ENCODE peak calls at places on chromosome 20, in five cellular contexts. D is HepG2, C is GM12878, X is H1, S is K562. G is an unnamed sample.

GRCh38 chr20:64025826-64026412 is 10.1 kb upstream of the C20orf204 start:
- DNase-seq in D (no peak), C (no peak), X (no peak), S (no peak), G (no peak)

GRCh38 chr20:50057409-50058053 is 55.4 kb downstream of the UBE2V1 start:
- DNase-seq in D (no peak), C (no peak), X (no peak), S (no peak), G (no peak)

GRCh38 chr20:60000271-60001026 is 42.2 kb downstream of the CDH26 start:
- DNase-seq in D (no peak), C (no peak), X (no peak), S (no peak), G (no peak)

GRCh38 chr20:4904127-4904860 is 97.0 kb downstream of the SLC23A2 start:
- DNase-seq in D (no peak), C (no peak), X (no peak), S (no peak), G (no peak)

GRCh38 chr20:21809961-21810523 is 104.6 kb downstream of the PAX1 start:
- DNase-seq in D (no peak), C (no peak), X (no peak), S (no peak), G (no peak)

GRCh38 chr20:5480824-5481600 is 164.3 kb upstream of the PROKR2 start:
- DNase-seq in D (no peak), C (no peak), X (no peak), S (no peak), G (no peak)

GRCh38 chr20:49559411-49560081 is 8.4 kb downstream of the PTGIS start:
- DNase-seq in D (no peak), C (no peak), X (no peak), S (no peak), G (no peak)

GRCh38 chr20:21516861-21517565 is 3.1 kb upstream of the NKX2-2 start:
- DNase-seq in D (no peak), C (no peak), X (peak; percentile 69), S (no peak), G (no peak)

GRCh38 chr20:20362774-20363435 is 5.0 kb upstream of the INSM1 start:
- DNase-seq in D (no peak), C (no peak), X (peak; percentile 65), S (no peak), G (no peak)

GRCh38 chr20:45969712-45970634 is 2.0 kb downstream of the ZNF335 start:
- DNase-seq in D (peak; percentile 86), C (no peak), X (no peak), S (peak; percentile 59), G (peak; percentile 76)

GRCh38 chr20:5361176-5361575 is 44.4 kb upstream of the PROKR2 start:
- DNase-seq in D (no peak), C (no peak), X (no peak), S (no peak), G (no peak)

GRCh38 chr20:18916886-18917785 is 103.6 kb downstream of the SCP2D1 start:
- DNase-seq in D (no peak), C (no peak), X (no peak), S (no peak), G (no peak)

GRCh38 chr20:51227744-51228143 is 204.8 kb upstream of the KCNG1 start:
- DNase-seq in D (no peak), C (no peak), X (no peak), S (no peak), G (no peak)

GRCh38 chr20:32960849-32961731 is 43.1 kb downstream of the SUN5 start:
- DNase-seq in D (no peak), C (no peak), X (no peak), S (no peak), G (no peak)

GRCh38 chr20:62342910-62343309 is 24.2 kb downstream of the LAMA5 start:
- DNase-seq in D (peak; percentile 69), C (no peak), X (no peak), S (no peak), G (no peak)

GRCh38 chr20:9408422-9409300 is 105.7 kb upstream of the LAMP5 start:
- DNase-seq in D (no peak), C (no peak), X (no peak), S (no peak), G (no peak)

DNA sequence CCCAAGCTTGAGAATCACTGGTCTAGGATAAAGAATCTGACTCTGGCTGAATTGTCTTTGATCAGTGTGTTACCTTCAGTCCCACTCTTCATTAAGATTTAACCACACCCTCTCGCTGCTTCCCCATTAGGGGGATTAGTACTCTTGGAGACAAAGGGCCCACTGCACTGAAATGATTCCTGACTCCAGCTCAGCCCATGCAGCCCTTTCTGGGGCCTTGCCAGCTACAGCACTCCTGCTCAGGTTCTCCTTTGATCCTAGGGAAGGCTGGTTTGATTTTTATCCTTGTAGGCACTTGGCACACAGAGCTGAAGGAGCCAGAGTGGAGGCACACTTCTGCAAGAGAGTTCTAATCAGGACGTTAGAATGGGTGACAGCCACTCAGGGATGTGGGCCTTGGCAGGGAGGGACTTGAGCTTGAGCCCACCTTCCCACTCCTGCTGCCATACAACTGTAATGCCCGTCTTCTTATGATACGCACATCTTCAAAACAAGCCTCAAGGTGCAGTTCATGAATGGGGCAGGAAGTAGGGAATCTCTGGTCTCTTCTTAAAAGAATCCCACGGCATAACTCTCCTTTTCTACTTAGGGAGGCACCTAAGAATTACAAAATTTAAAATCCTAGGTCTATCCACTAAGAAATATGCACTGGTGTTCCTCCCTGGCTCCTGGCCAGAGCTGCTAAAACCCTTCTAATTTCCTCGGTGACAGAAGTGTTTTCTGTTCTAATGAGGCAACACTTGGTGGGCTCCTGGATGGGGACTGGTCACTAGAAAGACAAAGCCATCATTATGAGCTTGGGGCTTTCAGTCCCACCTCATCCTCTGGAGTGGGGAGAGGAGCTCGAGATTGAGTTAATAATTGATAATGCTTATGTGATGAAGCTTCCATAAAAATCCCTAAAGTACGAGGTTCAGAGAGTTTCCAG is 1.5 kb upstream of the SLA2 start:
- DNase-seq in D (peak; percentile 96), C (no peak), X (no peak), S (no peak), G (no peak)
- TF ChIP-seq HDAC2 in D (no peak), C (no peak), X (no peak), S (no peak), G (no peak)

GRCh38 chr20:38588303-38588702 is 7.3 kb downstream of the ADIG start:
- DNase-seq in D (no peak), C (no peak), X (no peak), S (no peak), G (no peak)

GRCh38 chr20:38589967-38590681 is 9.1 kb downstream of the ADIG start:
- DNase-seq in D (no peak), C (no peak), X (no peak), S (no peak), G (no peak)

GRCh38 chr20:38591484-38592410 is 9.9 kb upstream of the ARHGAP40 start:
- DNase-seq in D (no peak), C (no peak), X (no peak), S (no peak), G (no peak)

GRCh38 chr20:38589351-38589750 is 8.4 kb downstream of the ADIG start:
- DNase-seq in D (no peak), C (no peak), X (no peak), S (no peak), G (no peak)

GRCh38 chr20:38590682-38591483 is 9.9 kb downstream of the ADIG start:
- DNase-seq in D (no peak), C (no peak), X (no peak), S (no peak), G (no peak)
- TF ChIP-seq HDAC2 in D (no peak), C (no peak), X (no peak), S (no peak), G (no peak)

GRCh38 chr20:38825901-38826625 is 20.6 kb downstream of the PPP1R16B start:
- DNase-seq in D (peak; percentile 85), C (no peak), X (no peak), S (peak; percentile 67), G (peak; percentile 12)
- TF ChIP-seq HDAC2 in D (peak; percentile 73), C (no peak), X (no peak), S (peak; percentile 58), G (no peak)

GRCh38 chr20:25573288-25574251 is 11.8 kb downstream of the NINL start:
- DNase-seq in D (no peak), C (no peak), X (no peak), S (no peak), G (no peak)

GRCh38 chr20:25580711-25581110 is 4.6 kb downstream of the NINL start:
- DNase-seq in D (no peak), C (no peak), X (no peak), S (no peak), G (no peak)

GRCh38 chr20:25574411-25574810 is 10.9 kb downstream of the NINL start:
- DNase-seq in D (peak; percentile 63), C (no peak), X (no peak), S (peak; percentile 22), G (peak; percentile 54)

GRCh38 chr20:25576783-25577530 is 8.4 kb downstream of the NINL start:
- DNase-seq in D (no peak), C (no peak), X (no peak), S (no peak), G (no peak)

DNA sequence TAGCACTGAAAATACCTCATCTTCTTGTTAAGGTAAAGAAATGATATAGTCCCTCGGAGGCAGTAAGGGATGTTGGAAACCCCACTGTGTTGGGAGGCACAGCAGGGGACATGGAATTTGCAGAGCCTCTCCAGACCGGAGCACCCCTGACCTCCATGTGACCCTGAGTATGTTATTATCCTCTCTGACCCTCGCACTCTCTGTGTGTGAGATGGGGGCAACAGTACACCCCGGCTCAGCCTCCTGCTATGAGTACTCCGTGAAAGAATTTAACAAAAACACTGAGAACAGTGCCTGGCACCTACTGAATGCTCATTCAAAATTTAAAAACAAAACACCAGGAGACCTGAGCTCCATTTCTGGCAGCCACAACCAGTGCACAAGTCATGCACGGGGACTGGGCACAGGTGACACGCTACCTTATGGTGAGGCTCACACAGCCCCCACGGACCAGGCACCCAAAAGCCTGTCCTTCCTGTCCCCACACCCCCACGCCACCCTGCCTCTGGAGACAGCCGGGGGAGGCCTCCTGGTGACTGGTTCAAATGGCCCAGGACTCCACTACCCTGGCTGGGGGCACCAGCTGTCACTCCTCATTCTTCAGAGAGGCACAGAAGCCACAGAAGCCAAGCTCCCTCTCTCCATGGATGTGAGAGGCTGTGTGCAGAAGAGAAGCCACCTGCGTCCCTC is 6.1 kb downstream of the NINL start:
- DNase-seq in D (peak; percentile 87), C (no peak), X (no peak), S (no peak), G (no peak)
- TF ChIP-seq HDAC2 in D (no peak), C (no peak), X (no peak), S (no peak), G (no peak)

GRCh38 chr20:7029005-7029404 is 261.5 kb downstream of the BMP2 start:
- DNase-seq in D (no peak), C (no peak), X (no peak), S (no peak), G (no peak)

GRCh38 chr20:7025635-7026034 is 258.1 kb downstream of the BMP2 start:
- DNase-seq in D (no peak), C (no peak), X (no peak), S (no peak), G (no peak)

GRCh38 chr20:7031222-7031621 is 263.7 kb downstream of the BMP2 start:
- DNase-seq in D (peak; percentile 5), C (no peak), X (no peak), S (no peak), G (no peak)
- TF ChIP-seq HDAC2 in D (no peak), C (no peak), X (no peak), S (no peak), G (no peak)

G was measured in A549.